ENCODE peak calls at places on chromosomes 1 and 21, in six cellular contexts. K, B, J, U, I and T are unnamed samples.

GRCh38 chr1:147676306-147677085 is 6.2 kb upstream of the ACP6 start:
- DNase-seq in I (no peak), J (no peak), B (no peak), U (no peak), K (no peak), T (no peak)

GRCh38 chr21:41820384-41821080 is 53.7 kb upstream of the RIPK4 start:
- DNase-seq in K (no peak), U (no peak), B (no peak), I (no peak), J (no peak), T (no peak)

GRCh38 chr21:45834026-45834715 is 147.4 kb upstream of the COL6A1 start:
- DNase-seq in K (peak; percentile 49), U (no peak), J (no peak), B (no peak), I (no peak), T (no peak)

GRCh38 chr1:223837687-223838086 is 8.1 kb downstream of the TP53BP2 start:
- DNase-seq in U (no peak), I (peak; percentile 44), B (no peak), J (no peak), K (no peak), T (no peak)

GRCh38 chr1:20480261-20481157 is 5.5 kb downstream of the CAMK2N1 start:
- DNase-seq in B (peak; percentile 80), I (no peak), U (no peak), K (no peak), J (no peak), T (peak; percentile 64)

GRCh38 chr1:189633658-189634057 is 844.0 kb downstream of the BRINP3 start:
- DNase-seq in U (no peak), K (no peak), J (no peak), B (no peak), I (no peak), T (no peak)

GRCh38 chr1:91349524-91349923 is 55.1 kb downstream of the HFM1 start:
- DNase-seq in I (no peak), K (no peak), J (no peak), B (no peak), U (no peak), T (no peak)

GRCh38 chr1:112956503-112957132 is 622 bp upstream of the SLC16A1 start:
- DNase-seq in U (no peak), I (no peak), B (peak; percentile 43), K (no peak), J (peak; percentile 10), T (peak; percentile 36)

GRCh38 chr1:15417365-15417934 is 7.8 kb downstream of the EFHD2 start:
- DNase-seq in K (no peak), J (peak; percentile 45), B (no peak), U (peak; percentile 62), I (no peak), T (peak; percentile 83)

GRCh38 chr1:248850536-248851251 is 8.2 kb downstream of the ZNF692 start:
- DNase-seq in I (no peak), K (no peak), B (no peak), J (no peak), U (no peak), T (no peak)

GRCh38 chr1:156429308-156430060 is 60.5 kb downstream of the RHBG start:
- DNase-seq in I (no peak), B (no peak), J (no peak), U (no peak), K (no peak), T (no peak)

GRCh38 chr1:213163278-213163711 is 112.3 kb downstream of the RPS6KC1 start:
- DNase-seq in U (no peak), J (no peak), K (no peak), B (no peak), I (no peak), T (no peak)

GRCh38 chr21:41167348-41168342 is at the start of gene BACE2:
- DNase-seq in J (no peak), K (peak; percentile 90), I (peak; percentile 84), U (peak; percentile 75), B (no peak), T (peak; percentile 88)

GRCh38 chr1:112637257-112638108 is 17.9 kb downstream of the CAPZA1 start:
- DNase-seq in I (no peak), K (no peak), B (peak; percentile 57), U (no peak), J (no peak), T (no peak)

GRCh38 chr1:112762541-112763141 is 47.5 kb upstream of the PPM1J start:
- DNase-seq in J (no peak), K (peak; percentile 40), U (no peak), I (no peak), B (no peak), T (no peak)

GRCh38 chr1:169043823-169044222 is 62.7 kb upstream of the ATP1B1 start:
- DNase-seq in U (no peak), K (no peak), J (no peak), I (no peak), B (no peak), T (no peak)

GRCh38 chr1:35605882-35606182 is 32.7 kb downstream of the TFAP2E start:
- DNase-seq in K (no peak), J (no peak), U (no peak), I (no peak), B (no peak), T (no peak)

GRCh38 chr1:219422811-219423598 is 189.9 kb downstream of the ZC3H11B start:
- DNase-seq in K (no peak), I (no peak), U (no peak), B (no peak), J (no peak), T (no peak)

GRCh38 chr1:150089846-150090520 is 22.4 kb downstream of the VPS45 start:
- DNase-seq in B (no peak), K (no peak), U (no peak), I (no peak), J (no peak), T (no peak)

GRCh38 chr21:45432575-45433255 is 27.8 kb downstream of the COL18A1 start:
- DNase-seq in K (no peak), J (no peak), I (no peak), U (no peak), B (no peak), T (no peak)

GRCh38 chr1:55363261-55363660 is 148.1 kb upstream of the USP24 start:
- DNase-seq in I (no peak), U (no peak), B (no peak), K (no peak), J (no peak), T (no peak)

GRCh38 chr1:26799479-26800133 is 11.9 kb downstream of the PIGV start:
- DNase-seq in U (no peak), K (no peak), B (peak; percentile 64), J (no peak), I (no peak), T (no peak)

GRCh38 chr1:19336543-19336942 is 24.4 kb downstream of the SLC66A1 start:
- DNase-seq in U (no peak), I (peak; percentile 10), J (no peak), B (no peak), K (no peak), T (no peak)

GRCh38 chr1:19340387-19340937 is 28.3 kb downstream of the SLC66A1 start:
- DNase-seq in K (no peak), I (peak; percentile 2), B (no peak), J (no peak), U (no peak), T (no peak)

GRCh38 chr1:19339199-19339861 is 27.2 kb downstream of the SLC66A1 start:
- DNase-seq in K (no peak), B (no peak), J (no peak), I (peak; percentile 9), U (no peak), T (no peak)

GRCh38 chr1:19337289-19337688 is 25.2 kb downstream of the SLC66A1 start:
- DNase-seq in I (no peak), B (no peak), K (no peak), U (no peak), J (no peak), T (no peak)

DNA sequence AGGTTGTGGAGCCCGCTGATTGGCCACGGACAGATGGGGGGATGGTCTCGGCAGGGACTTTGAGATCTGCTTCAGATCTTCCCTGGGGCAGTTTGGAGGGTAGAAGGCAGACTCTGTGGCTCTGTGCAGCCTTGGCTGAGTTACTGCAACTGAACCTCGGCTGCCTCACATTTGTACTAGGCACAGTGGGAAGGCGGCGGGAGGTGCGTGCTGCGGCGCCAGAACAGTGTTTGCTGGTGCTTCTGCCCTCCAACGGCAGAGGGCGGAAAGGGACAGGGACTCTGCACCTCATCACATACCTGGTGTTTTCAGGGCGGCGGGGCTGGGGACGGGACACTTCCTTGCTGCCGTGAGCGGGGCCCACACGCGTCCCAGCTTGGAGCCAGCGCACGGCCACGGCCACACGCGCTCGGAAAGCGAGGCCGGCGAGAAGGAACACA is 26.2 kb downstream of the SLC66A1 start:
- DNase-seq in B (no peak), I (peak; percentile 31), J (no peak), K (no peak), U (peak; percentile 44), T (peak; percentile 47)
- TF ChIP-seq CTCF in B (no peak), I (no peak), J (no peak), K (no peak), U (peak; percentile 31), T (no peak)

GRCh38 chr1:153460551-153460950 is at the start of gene S100A7:
- DNase-seq in J (no peak), K (peak; percentile 67), B (no peak), I (no peak), U (no peak), T (no peak)
- H3K27ac ChIP-seq in J (no peak within 1 kb of the TSS), K (no peak within 1 kb of the TSS), B (no peak within 1 kb of the TSS), I (no peak within 1 kb of the TSS), U (no peak within 1 kb of the TSS), T (no peak within 1 kb of the TSS)

DNA sequence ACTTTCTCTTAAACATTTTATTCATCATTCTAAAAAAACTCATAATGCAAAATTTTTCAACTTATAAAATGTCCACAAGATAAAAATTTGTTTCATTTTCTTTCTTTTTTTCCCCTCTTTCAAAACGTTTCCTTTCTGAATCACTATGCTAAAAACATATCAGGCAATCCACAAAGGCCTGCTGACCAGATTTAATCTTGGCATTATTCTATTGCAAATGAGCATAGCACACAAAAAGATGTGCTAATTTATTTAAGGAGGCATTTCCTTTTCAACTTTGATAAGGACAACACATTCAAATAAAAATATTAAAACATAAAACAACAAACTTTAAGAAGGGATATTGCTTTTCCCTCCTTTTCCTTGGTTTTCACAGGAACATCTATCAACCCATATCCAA is 215.3 kb upstream of the FOXD3 start:
- DNase-seq in K (no peak), B (no peak), I (no peak), U (no peak), J (no peak), T (no peak)
- TF ChIP-seq CTCF in K (no peak), B (no peak), I (no peak), U (no peak), J (no peak), T (no peak)

GRCh38 chr1:192811594-192812239 is 2.9 kb downstream of the RGS2 start:
- DNase-seq in K (no peak), J (no peak), B (no peak), I (no peak), U (no peak), T (no peak)
- H3K27ac ChIP-seq in K (no peak overlapping the region), J (no peak overlapping the region), B (no peak overlapping the region), I (peak overlapping the region; percentile 98), U (no peak overlapping the region), T (peak overlapping the region; percentile 88)